ENCODE peak calls at places on chromosomes 5 and 9, in six cellular contexts. U is upper lobe of left lung, A is A549, Y is GM12878, I is K562, W is HepG2. L is an unnamed sample.

GRCh38 chr9:79592736-79593493 is 21.1 kb downstream of the TLE4 start:
- ATAC-seq in U (no peak), A (no peak), Y (peak), I (no peak), W (no peak), L (no peak)

GRCh38 chr9:129319938-129320481 is 141.9 kb upstream of the IER5L start:
- ATAC-seq in U (no peak), A (no peak), Y (peak), I (no peak), W (no peak), L (no peak)

GRCh38 chr5:10173716-10174115 is 76.0 kb downstream of the ATPSCKMT start:
- ATAC-seq in U (peak), A (no peak), Y (no peak), I (peak), W (no peak), L (no peak)

GRCh38 chr5:137254153-137254552 is 245.0 kb downstream of the SPOCK1 start:
- ATAC-seq in U (peak), A (no peak), Y (no peak), I (no peak), W (no peak), L (peak)

GRCh38 chr5:10503997-10504761 is 59.7 kb upstream of the ANKRD33B start:
- ATAC-seq in U (no peak), A (no peak), Y (peak), I (peak), W (no peak), L (no peak)

GRCh38 chr9:121354141-121354540 is 15.9 kb downstream of the STOM start:
- ATAC-seq in U (no peak), A (no peak), Y (peak), I (no peak), W (no peak), L (peak)

GRCh38 chr5:10266839-10267238 is 16.8 kb downstream of the CCT5 start:
- ATAC-seq in U (no peak), A (peak), Y (no peak), I (peak), W (no peak), L (no peak)

GRCh38 chr5:87851603-87852002 is 417.0 kb downstream of the TMEM161B start:
- ATAC-seq in U (no peak), A (no peak), Y (no peak), I (no peak), W (no peak), L (no peak)

GRCh38 chr5:110956280-110956912 is 115.1 kb upstream of the TSLP start:
- ATAC-seq in U (no peak), A (no peak), Y (no peak), I (no peak), W (peak), L (no peak)

GRCh38 chr9:16501726-16502125 is 368.7 kb downstream of the BNC2 start:
- ATAC-seq in U (no peak), A (no peak), Y (no peak), I (no peak), W (no peak), L (no peak)

GRCh38 chr5:132294728-132295504 is 722 bp downstream of the SLC22A4 start:
- ATAC-seq in U (peak), A (peak), Y (peak), I (peak), W (peak), L (peak)

GRCh38 chr9:75739884-75740611 is 150.4 kb upstream of the PCSK5 start:
- ATAC-seq in U (peak), A (no peak), Y (no peak), I (no peak), W (no peak), L (peak)

GRCh38 chr5:144203750-144204596 is 33.3 kb downstream of the KCTD16 start:
- ATAC-seq in U (peak), A (peak), Y (peak), I (peak), W (peak), L (no peak)

GRCh38 chr9:136742640-136743391 is at the start of gene LCN10:
- ATAC-seq in U (no peak), A (peak), Y (peak), I (peak), W (peak), L (no peak)

GRCh38 chr9:97504381-97505216 is 3.1 kb downstream of the TMOD1 start:
- ATAC-seq in U (peak), A (no peak), Y (no peak), I (no peak), W (no peak), L (no peak)

GRCh38 chr9:97396256-97396655 is 15.6 kb upstream of the TDRD7 start:
- ATAC-seq in U (no peak), A (no peak), Y (no peak), I (no peak), W (no peak), L (no peak)

GRCh38 chr9:73137914-73138313 is 13.8 kb upstream of the ANXA1 start:
- ATAC-seq in U (peak), A (peak), Y (no peak), I (no peak), W (no peak), L (peak)

GRCh38 chr9:76150016-76150415 is 244.2 kb downstream of the RFK start:
- ATAC-seq in U (no peak), A (no peak), Y (no peak), I (no peak), W (no peak), L (no peak)

GRCh38 chr5:177296581-177296980 is 6.9 kb downstream of the RAB24 start:
- ATAC-seq in U (no peak), A (no peak), Y (no peak), I (no peak), W (no peak), L (no peak)

GRCh38 chr9:74573792-74574191 is 76.7 kb downstream of the RORB start:
- ATAC-seq in U (no peak), A (no peak), Y (peak), I (peak), W (no peak), L (no peak)

GRCh38 chr5:95743877-95744276 is 12.7 kb downstream of the RHOBTB3 start:
- ATAC-seq in U (no peak), A (no peak), Y (no peak), I (no peak), W (no peak), L (no peak)
- TF ChIP-seq EP300 in U (no peak), A (no peak), Y (no peak), I (no peak), W (no peak), L (no peak)

GRCh38 chr5:57824047-57824446 is 341.4 kb upstream of the ACTBL2 start:
- ATAC-seq in U (no peak), A (peak), Y (no peak), I (no peak), W (no peak), L (no peak)
- TF ChIP-seq EP300 in U (no peak), A (no peak), Y (no peak), I (no peak), W (no peak), L (no peak)

GRCh38 chr5:115455241-115455640 is 89.3 kb downstream of the FEM1C start:
- ATAC-seq in U (peak), A (peak), Y (no peak), I (no peak), W (no peak), L (peak)
- TF ChIP-seq EP300 in U (peak), A (no peak), Y (no peak), I (no peak), W (no peak), L (no peak)

GRCh38 chr9:91778031-91778430 is 172.0 kb downstream of the ROR2 start:
- ATAC-seq in U (no peak), A (no peak), Y (no peak), I (no peak), W (no peak), L (no peak)
- TF ChIP-seq EP300 in U (no peak), A (no peak), Y (no peak), I (no peak), W (no peak), L (no peak)

GRCh38 chr5:174044451-174044850 is 1.1 kb upstream of the NSG2 start:
- ATAC-seq in U (no peak), A (no peak), Y (no peak), I (no peak), W (no peak), L (no peak)

GRCh38 chr5:174045470-174046025 is at the start of gene NSG2:
- ATAC-seq in U (peak), A (peak), Y (peak), I (peak), W (peak), L (peak)

GRCh38 chr5:174044855-174045254 is 651 bp upstream of the NSG2 start:
- ATAC-seq in U (no peak), A (peak), Y (no peak), I (no peak), W (no peak), L (no peak)

GRCh38 chr5:174046558-174046957 is 1.1 kb downstream of the NSG2 start:
- ATAC-seq in U (no peak), A (no peak), Y (no peak), I (no peak), W (no peak), L (no peak)

GRCh38 chr5:174047472-174047871 is 2.0 kb downstream of the NSG2 start:
- ATAC-seq in U (no peak), A (no peak), Y (no peak), I (no peak), W (no peak), L (no peak)
- TF ChIP-seq EP300 in U (no peak), A (no peak), Y (no peak), I (no peak), W (no peak), L (no peak)

DNA sequence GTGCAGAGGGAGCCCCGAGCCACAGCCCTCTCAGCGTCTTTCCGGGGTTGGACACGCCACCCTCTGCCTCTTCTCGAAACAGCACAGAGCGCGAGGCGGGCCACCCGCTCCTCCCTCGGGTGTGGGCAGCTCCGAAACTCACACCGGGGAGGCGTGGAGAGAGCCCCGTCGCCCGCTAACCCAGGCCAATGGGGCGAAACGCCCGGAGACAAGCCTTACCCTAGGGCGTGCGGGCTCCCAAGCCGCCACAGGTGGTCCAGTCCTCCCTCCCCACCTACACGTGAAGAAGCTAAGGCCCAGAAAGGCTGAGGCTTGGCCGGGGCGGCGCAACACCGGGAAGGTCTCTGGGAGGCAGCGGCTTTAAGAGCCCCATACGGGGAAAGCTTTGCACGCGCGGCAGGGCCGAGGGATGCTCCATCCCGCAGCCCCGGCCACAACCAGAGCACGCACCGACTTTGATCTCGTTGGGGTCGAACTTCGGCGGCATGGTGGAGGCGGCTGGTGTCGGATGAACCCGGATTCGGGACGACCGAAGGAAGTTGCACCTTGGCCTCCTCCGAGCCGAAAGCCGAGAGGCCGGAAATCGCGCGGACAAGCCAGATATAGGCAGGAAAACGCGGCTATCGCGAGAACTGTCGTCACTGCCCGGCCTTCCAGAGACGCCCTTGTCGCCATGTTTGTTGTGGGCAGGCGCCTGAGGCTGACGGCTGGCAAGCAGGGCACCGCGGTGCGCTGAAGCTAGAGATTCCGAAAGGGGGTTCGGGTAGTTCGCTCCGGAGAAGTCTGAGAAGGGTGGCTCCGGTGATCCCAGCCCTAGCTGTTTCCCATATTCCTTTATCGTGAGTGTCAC is at the start of the genes LRSAM1 and RPL12:
- ATAC-seq in U (peak), A (peak), Y (peak), I (peak), W (peak), L (peak)
- TF ChIP-seq EP300 in U (peak), A (no peak), Y (no peak), I (no peak), W (peak), L (no peak)

DNA sequence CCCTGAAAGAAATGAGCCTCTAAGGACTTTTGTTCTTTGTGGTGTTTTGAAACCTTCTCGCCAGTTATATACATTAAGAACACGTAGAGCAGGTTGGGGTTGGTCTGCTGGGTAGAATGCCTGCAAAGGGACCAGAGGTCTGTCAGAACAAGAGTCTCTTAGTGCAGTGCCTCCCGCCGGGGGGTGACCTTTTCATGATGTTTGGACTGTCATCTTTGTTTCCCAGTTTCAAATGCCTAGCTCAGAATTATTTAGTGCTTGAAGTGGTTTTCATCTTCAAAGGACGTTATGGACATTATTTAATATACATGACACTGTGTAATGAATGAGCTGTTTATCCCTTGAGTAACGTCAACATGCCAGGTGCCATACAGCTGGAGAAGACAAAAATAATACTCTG is 17.0 kb downstream of the TRIO start:
- ATAC-seq in U (no peak), A (no peak), Y (peak), I (no peak), W (peak), L (no peak)
- TF ChIP-seq EP300 in U (no peak), A (no peak), Y (no peak), I (no peak), W (no peak), L (no peak)

DNA sequence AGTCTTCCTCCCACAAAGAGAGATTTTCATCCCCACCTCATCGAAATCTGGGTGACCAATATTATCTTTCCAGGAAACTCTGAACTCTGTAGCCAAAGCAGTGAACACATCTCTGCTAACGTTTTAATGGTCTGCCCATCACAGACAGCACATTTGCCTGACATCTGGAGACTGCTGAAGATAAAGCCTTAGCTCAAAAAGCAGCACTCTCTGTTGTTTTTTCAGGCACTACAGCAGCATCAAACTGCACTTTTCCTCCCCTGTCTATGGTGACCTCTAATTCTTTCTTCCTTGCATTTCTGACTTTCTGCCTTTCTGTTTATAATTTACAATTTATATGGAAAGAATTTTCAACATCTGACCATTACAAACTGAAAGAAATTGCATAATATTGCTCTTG is 66.8 kb downstream of the RAB3C start:
- ATAC-seq in U (no peak), A (no peak), Y (no peak), I (no peak), W (no peak), L (no peak)
- TF ChIP-seq EP300 in U (no peak), A (no peak), Y (no peak), I (no peak), W (no peak), L (no peak)